ENCODE peak calls at places on chromosomes 5 and 9, in four cellular contexts. One of them, this sample, is unnamed.

GRCh38 chr5:58019614-58020013 is 440.3 kb downstream of the PLK2 start:
- DNase-seq in left ventricle myocardium inferior: peak; percentile 69
- DNase-seq in body of pancreas: peak; percentile 13
- DNase-seq in A549: no peak
- DNase-seq in this sample: no peak

GRCh38 chr9:129006328-129007034 is 21.6 kb downstream of the SH3GLB2 start:
- DNase-seq in left ventricle myocardium inferior: peak; percentile 58
- DNase-seq in body of pancreas: peak; percentile 76
- DNase-seq in A549: peak; percentile 82
- DNase-seq in this sample: peak; percentile 64

GRCh38 chr5:14386882-14387575 is 194.6 kb upstream of the OTULINL start:
- DNase-seq in left ventricle myocardium inferior: no peak
- DNase-seq in A549: no peak
- DNase-seq in body of pancreas: no peak
- DNase-seq in this sample: no peak

GRCh38 chr9:111839981-111840380 is 45.2 kb upstream of the SHOC1 start:
- DNase-seq in left ventricle myocardium inferior: no peak
- DNase-seq in body of pancreas: no peak
- DNase-seq in A549: no peak
- DNase-seq in this sample: no peak

GRCh38 chr9:133437753-133438531 is 15.8 kb downstream of the ADAMTS13 start:
- DNase-seq in left ventricle myocardium inferior: no peak
- DNase-seq in A549: no peak
- DNase-seq in body of pancreas: no peak
- DNase-seq in this sample: no peak

GRCh38 chr5:143395638-143396352 is 7.7 kb downstream of the NR3C1 start:
- DNase-seq in left ventricle myocardium inferior: no peak
- DNase-seq in body of pancreas: no peak
- DNase-seq in A549: no peak
- DNase-seq in this sample: no peak

GRCh38 chr9:82982271-82982880 is 80.6 kb downstream of the RASEF start:
- DNase-seq in A549: no peak
- DNase-seq in body of pancreas: no peak
- DNase-seq in left ventricle myocardium inferior: no peak
- DNase-seq in this sample: no peak

GRCh38 chr9:130235558-130236435 is 29.8 kb upstream of the HMCN2 start:
- DNase-seq in left ventricle myocardium inferior: peak; percentile 65
- DNase-seq in A549: peak; percentile 48
- DNase-seq in body of pancreas: peak; percentile 73
- DNase-seq in this sample: peak; percentile 80

GRCh38 chr9:136552117-136552685 is 6.4 kb upstream of the NOTCH1 start:
- DNase-seq in left ventricle myocardium inferior: no peak
- DNase-seq in A549: no peak
- DNase-seq in body of pancreas: no peak
- DNase-seq in this sample: no peak

GRCh38 chr5:90408571-90409317 is 812 bp downstream of the CETN3 start:
- DNase-seq in left ventricle myocardium inferior: no peak
- DNase-seq in body of pancreas: no peak
- DNase-seq in A549: no peak
- DNase-seq in this sample: no peak

GRCh38 chr5:101174981-101175380 is 271.9 kb upstream of the ST8SIA4 start:
- DNase-seq in body of pancreas: no peak
- DNase-seq in A549: no peak
- DNase-seq in left ventricle myocardium inferior: no peak
- DNase-seq in this sample: no peak

GRCh38 chr5:181081989-181082388 is 41.9 kb downstream of the BTNL9 start:
- DNase-seq in left ventricle myocardium inferior: no peak
- DNase-seq in A549: no peak
- DNase-seq in body of pancreas: no peak
- DNase-seq in this sample: no peak

GRCh38 chr9:1400983-1401382 is 350.8 kb downstream of the DMRT2 start:
- DNase-seq in left ventricle myocardium inferior: no peak
- DNase-seq in body of pancreas: no peak
- DNase-seq in A549: no peak
- DNase-seq in this sample: no peak

GRCh38 chr5:174421408-174421805 is 303.0 kb upstream of the MSX2 start:
- DNase-seq in left ventricle myocardium inferior: no peak
- DNase-seq in body of pancreas: no peak
- DNase-seq in A549: no peak
- DNase-seq in this sample: no peak

GRCh38 chr5:28473531-28474107 is 1435.2 kb upstream of the CDH9 start:
- DNase-seq in left ventricle myocardium inferior: no peak
- DNase-seq in body of pancreas: no peak
- DNase-seq in A549: no peak
- DNase-seq in this sample: no peak

GRCh38 chr5:119355636-119356383 is at the start of gene TNFAIP8:
- DNase-seq in A549: no peak
- DNase-seq in left ventricle myocardium inferior: peak; percentile 62
- DNase-seq in body of pancreas: peak; percentile 69
- DNase-seq in this sample: peak; percentile 85

GRCh38 chr5:135448796-135449507 is 1.8 kb upstream of the DCANP1 start:
- DNase-seq in left ventricle myocardium inferior: no peak
- DNase-seq in body of pancreas: no peak
- DNase-seq in A549: no peak
- DNase-seq in this sample: no peak

GRCh38 chr5:23330726-23331125 is 176.7 kb upstream of the PRDM9 start:
- DNase-seq in body of pancreas: no peak
- DNase-seq in A549: no peak
- DNase-seq in left ventricle myocardium inferior: no peak
- DNase-seq in this sample: no peak

GRCh38 chr5:144698454-144698853 is 527.8 kb downstream of the KCTD16 start:
- DNase-seq in left ventricle myocardium inferior: no peak
- DNase-seq in body of pancreas: no peak
- DNase-seq in A549: no peak
- DNase-seq in this sample: no peak

GRCh38 chr5:66959668-66960067 is 236.9 kb downstream of the CD180 start:
- DNase-seq in left ventricle myocardium inferior: no peak
- DNase-seq in body of pancreas: no peak
- DNase-seq in A549: peak; percentile 22
- DNase-seq in this sample: no peak

GRCh38 chr5:138282918-138283742 is 8.7 kb upstream of the GFRA3 start:
- DNase-seq in A549: peak; percentile 44
- DNase-seq in left ventricle myocardium inferior: peak; percentile 20
- DNase-seq in body of pancreas: peak; percentile 70
- DNase-seq in this sample: peak; percentile 35

GRCh38 chr5:154038241-154038603 is 488 bp downstream of the FAM114A2 start:
- DNase-seq in A549: peak; percentile 38
- DNase-seq in body of pancreas: peak; percentile 46
- DNase-seq in left ventricle myocardium inferior: no peak
- DNase-seq in this sample: peak; percentile 74

GRCh38 chr5:136328097-136328496 is 37.2 kb downstream of the TRPC7 start:
- DNase-seq in body of pancreas: no peak
- DNase-seq in left ventricle myocardium inferior: no peak
- DNase-seq in A549: no peak
- DNase-seq in this sample: no peak

GRCh38 chr9:38432922-38433510 is 8.8 kb upstream of the IGFBPL1 start:
- DNase-seq in body of pancreas: peak; percentile 32
- DNase-seq in A549: peak; percentile 34
- DNase-seq in left ventricle myocardium inferior: no peak
- DNase-seq in this sample: no peak

GRCh38 chr5:175107865-175108264 is 336.1 kb downstream of the DRD1 start:
- DNase-seq in left ventricle myocardium inferior: no peak
- DNase-seq in body of pancreas: no peak
- DNase-seq in A549: no peak
- DNase-seq in this sample: no peak

GRCh38 chr9:18837402-18837801 is 195.6 kb downstream of the SAXO1 start:
- DNase-seq in left ventricle myocardium inferior: no peak
- DNase-seq in body of pancreas: no peak
- DNase-seq in A549: no peak
- DNase-seq in this sample: no peak

GRCh38 chr9:2780326-2780725 is 63.0 kb downstream of the KCNV2 start:
- DNase-seq in body of pancreas: no peak
- DNase-seq in A549: no peak
- DNase-seq in left ventricle myocardium inferior: no peak
- DNase-seq in this sample: no peak

GRCh38 chr5:17156463-17156862 is 61.0 kb upstream of the BASP1 start:
- DNase-seq in body of pancreas: no peak
- DNase-seq in left ventricle myocardium inferior: no peak
- DNase-seq in A549: no peak
- DNase-seq in this sample: no peak

GRCh38 chr5:180174587-180174972 is 34.4 kb downstream of the RASGEF1C start:
- DNase-seq in left ventricle myocardium inferior: no peak
- DNase-seq in A549: no peak
- DNase-seq in body of pancreas: no peak
- DNase-seq in this sample: no peak

GRCh38 chr9:137247916-137248175 is 3.2 kb upstream of the STPG3 start:
- DNase-seq in body of pancreas: no peak
- DNase-seq in left ventricle myocardium inferior: no peak
- DNase-seq in A549: no peak
- DNase-seq in this sample: no peak

GRCh38 chr5:7269591-7270274 is 126.2 kb upstream of the ADCY2 start:
- DNase-seq in body of pancreas: no peak
- DNase-seq in left ventricle myocardium inferior: no peak
- DNase-seq in A549: no peak
- DNase-seq in this sample: no peak

GRCh38 chr5:7271728-7272127 is 124.2 kb upstream of the ADCY2 start:
- DNase-seq in A549: no peak
- DNase-seq in left ventricle myocardium inferior: no peak
- DNase-seq in body of pancreas: no peak
- DNase-seq in this sample: no peak

GRCh38 chr5:7272408-7272807 is 123.5 kb upstream of the ADCY2 start:
- DNase-seq in A549: no peak
- DNase-seq in body of pancreas: no peak
- DNase-seq in left ventricle myocardium inferior: no peak
- DNase-seq in this sample: no peak

GRCh38 chr5:7274180-7274579 is 121.8 kb upstream of the ADCY2 start:
- DNase-seq in left ventricle myocardium inferior: no peak
- DNase-seq in A549: no peak
- DNase-seq in body of pancreas: no peak
- DNase-seq in this sample: no peak
- TF ChIP-seq CTCF in left ventricle myocardium inferior: no peak
- TF ChIP-seq CTCF in A549: no peak
- TF ChIP-seq CTCF in body of pancreas: no peak
- TF ChIP-seq CTCF in this sample: no peak

GRCh38 chr9:94056442-94056974 is 27.8 kb upstream of the PTPDC1 start:
- DNase-seq in A549: no peak
- DNase-seq in left ventricle myocardium inferior: no peak
- DNase-seq in body of pancreas: peak; percentile 12
- DNase-seq in this sample: no peak
- TF ChIP-seq CTCF in A549: no peak
- TF ChIP-seq CTCF in left ventricle myocardium inferior: no peak
- TF ChIP-seq CTCF in body of pancreas: no peak
- TF ChIP-seq CTCF in this sample: no peak

GRCh38 chr5:1594336-1595106 is 70.8 kb upstream of the LPCAT1 start:
- DNase-seq in A549: peak; percentile 41
- DNase-seq in left ventricle myocardium inferior: peak; percentile 80
- DNase-seq in body of pancreas: peak; percentile 84
- DNase-seq in this sample: peak; percentile 90
- TF ChIP-seq CTCF in A549: peak; percentile 24
- TF ChIP-seq CTCF in left ventricle myocardium inferior: peak; percentile 56
- TF ChIP-seq CTCF in body of pancreas: peak; percentile 53
- TF ChIP-seq CTCF in this sample: peak; percentile 55

GRCh38 chr5:33892419-33893151 is 795 bp upstream of the ADAMTS12 start:
- DNase-seq in left ventricle myocardium inferior: no peak
- DNase-seq in body of pancreas: peak; percentile 50
- DNase-seq in A549: no peak
- DNase-seq in this sample: no peak

GRCh38 chr5:33888582-33888981 is 3.2 kb downstream of the ADAMTS12 start:
- DNase-seq in A549: no peak
- DNase-seq in left ventricle myocardium inferior: no peak
- DNase-seq in body of pancreas: no peak
- DNase-seq in this sample: no peak

GRCh38 chr5:33891731-33892418 is at the start of gene ADAMTS12:
- DNase-seq in left ventricle myocardium inferior: peak; percentile 62
- DNase-seq in A549: no peak
- DNase-seq in body of pancreas: peak; percentile 18
- DNase-seq in this sample: no peak

GRCh38 chr5:33890147-33890546 is 1.6 kb downstream of the ADAMTS12 start:
- DNase-seq in body of pancreas: no peak
- DNase-seq in A549: no peak
- DNase-seq in left ventricle myocardium inferior: no peak
- DNase-seq in this sample: no peak

GRCh38 chr5:33890633-33891032 is 1.2 kb downstream of the ADAMTS12 start:
- DNase-seq in body of pancreas: no peak
- DNase-seq in A549: peak; percentile 31
- DNase-seq in left ventricle myocardium inferior: no peak
- DNase-seq in this sample: no peak
- TF ChIP-seq CTCF in body of pancreas: no peak
- TF ChIP-seq CTCF in A549: no peak
- TF ChIP-seq CTCF in left ventricle myocardium inferior: no peak
- TF ChIP-seq CTCF in this sample: no peak

GRCh38 chr9:127733609-127734008 is 1.5 kb downstream of the TOR2A start:
- DNase-seq in body of pancreas: no peak
- DNase-seq in A549: no peak
- DNase-seq in left ventricle myocardium inferior: no peak
- DNase-seq in this sample: no peak

GRCh38 chr9:127732444-127732843 is 2.6 kb downstream of the TOR2A start:
- DNase-seq in left ventricle myocardium inferior: no peak
- DNase-seq in A549: no peak
- DNase-seq in body of pancreas: no peak
- DNase-seq in this sample: no peak

GRCh38 chr9:127734747-127735529 is at the start of gene TOR2A:
- DNase-seq in left ventricle myocardium inferior: peak; percentile 98
- DNase-seq in A549: peak; percentile 91
- DNase-seq in body of pancreas: peak; percentile 97
- DNase-seq in this sample: peak; percentile 99

GRCh38 chr9:127735530-127736176 is 559 bp upstream of the TOR2A start:
- DNase-seq in body of pancreas: no peak
- DNase-seq in A549: no peak
- DNase-seq in left ventricle myocardium inferior: no peak
- DNase-seq in this sample: no peak

DNA sequence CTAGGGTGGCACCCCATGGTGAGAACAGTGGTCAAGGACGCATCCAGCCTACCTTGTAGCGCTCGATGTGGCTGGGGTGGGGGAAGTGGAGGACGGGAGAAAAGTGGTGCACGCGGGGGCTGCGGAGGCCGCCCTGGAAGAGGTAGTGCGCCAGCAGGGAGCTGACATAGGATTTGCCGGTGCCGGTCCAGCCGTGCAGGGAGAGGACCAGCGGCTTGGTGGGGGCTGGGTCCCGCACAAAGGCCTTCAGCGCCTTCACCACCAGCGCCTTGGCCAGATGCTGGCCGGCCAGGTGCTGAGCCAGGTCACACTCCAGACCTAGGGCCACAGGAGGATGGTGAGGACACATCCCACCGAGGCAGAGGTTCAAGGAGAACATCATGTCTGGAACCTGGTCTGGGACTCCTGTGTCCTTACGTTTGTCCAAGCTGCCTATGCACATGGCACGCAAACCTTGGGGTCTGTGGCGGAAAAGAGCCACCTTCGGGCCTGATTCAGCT is 797 bp downstream of the TOR2A start:
- DNase-seq in A549: no peak
- DNase-seq in left ventricle myocardium inferior: no peak
- DNase-seq in body of pancreas: peak; percentile 23
- DNase-seq in this sample: no peak
- TF ChIP-seq CTCF in A549: no peak
- TF ChIP-seq CTCF in left ventricle myocardium inferior: no peak
- TF ChIP-seq CTCF in body of pancreas: no peak
- TF ChIP-seq CTCF in this sample: no peak